ENCODE peak calls at places on chromosomes 3 and 15, in five cellular contexts. One of them, this sample, is unnamed.

GRCh38 chr3:141915766-141916165 is 39.3 kb downstream of the ATP1B3 start:
- DNase-seq in T-cell: no peak
- DNase-seq in ELR: no peak
- DNase-seq in stimulated activated CD4-positive, alpha-beta T cell treated with anti-CD3 and anti-CD28 coated beads, Interleukin-2, amount 100 ng/mL, for 24 hours: no peak
- DNase-seq in A549: no peak
- DNase-seq in this sample: no peak

GRCh38 chr3:160968731-160969130 is 136.4 kb downstream of the B3GALNT1 start:
- DNase-seq in T-cell: no peak
- DNase-seq in ELR: no peak
- DNase-seq in stimulated activated CD4-positive, alpha-beta T cell treated with anti-CD3 and anti-CD28 coated beads, Interleukin-2, amount 100 ng/mL, for 24 hours: no peak
- DNase-seq in A549: no peak
- DNase-seq in this sample: no peak

GRCh38 chr3:187985636-187986035 is 168.3 kb upstream of the LPP start:
- DNase-seq in T-cell: no peak
- DNase-seq in ELR: peak
- DNase-seq in stimulated activated CD4-positive, alpha-beta T cell treated with anti-CD3 and anti-CD28 coated beads, Interleukin-2, amount 100 ng/mL, for 24 hours: no peak
- DNase-seq in A549: no peak
- DNase-seq in this sample: no peak

GRCh38 chr3:22245817-22246583 is 495.0 kb upstream of the ZNF385D start:
- DNase-seq in T-cell: no peak
- DNase-seq in ELR: no peak
- DNase-seq in stimulated activated CD4-positive, alpha-beta T cell treated with anti-CD3 and anti-CD28 coated beads, Interleukin-2, amount 100 ng/mL, for 24 hours: no peak
- DNase-seq in A549: no peak
- DNase-seq in this sample: no peak

GRCh38 chr15:63420333-63420741 is 38.7 kb upstream of the CA12 start:
- DNase-seq in T-cell: no peak
- DNase-seq in ELR: peak
- DNase-seq in stimulated activated CD4-positive, alpha-beta T cell treated with anti-CD3 and anti-CD28 coated beads, Interleukin-2, amount 100 ng/mL, for 24 hours: no peak
- DNase-seq in A549: no peak
- DNase-seq in this sample: no peak

GRCh38 chr3:100702082-100703014 is 6.9 kb upstream of the TFG start:
- DNase-seq in T-cell: no peak
- DNase-seq in ELR: no peak
- DNase-seq in stimulated activated CD4-positive, alpha-beta T cell treated with anti-CD3 and anti-CD28 coated beads, Interleukin-2, amount 100 ng/mL, for 24 hours: no peak
- DNase-seq in A549: no peak
- DNase-seq in this sample: no peak

GRCh38 chr15:68487087-68487843 is 55.3 kb upstream of the ITGA11 start:
- DNase-seq in T-cell: no peak
- DNase-seq in ELR: peak
- DNase-seq in stimulated activated CD4-positive, alpha-beta T cell treated with anti-CD3 and anti-CD28 coated beads, Interleukin-2, amount 100 ng/mL, for 24 hours: no peak
- DNase-seq in A549: no peak
- DNase-seq in this sample: no peak

GRCh38 chr3:11391930-11392688 is 119.9 kb downstream of the ATG7 start:
- DNase-seq in T-cell: no peak
- DNase-seq in ELR: peak
- DNase-seq in stimulated activated CD4-positive, alpha-beta T cell treated with anti-CD3 and anti-CD28 coated beads, Interleukin-2, amount 100 ng/mL, for 24 hours: no peak
- DNase-seq in A549: no peak
- DNase-seq in this sample: no peak

GRCh38 chr3:111723293-111723963 is 128.3 kb upstream of the ZBED2 start:
- DNase-seq in T-cell: no peak
- DNase-seq in ELR: peak
- DNase-seq in stimulated activated CD4-positive, alpha-beta T cell treated with anti-CD3 and anti-CD28 coated beads, Interleukin-2, amount 100 ng/mL, for 24 hours: no peak
- DNase-seq in A549: no peak
- DNase-seq in this sample: no peak

This sample was measured in NCI-H1048.